ENCODE peak calls at places on chromosomes 2 and 18, in five cellular contexts. D is IMR-90, P is fibroblast of lung, T is neural progenitor cell, Q is mesendoderm. A is an unnamed sample. For H3K4me1, the result is how much of the 10 kb centered on the place peaks cover.

GRCh38 chr2:138767101-138767500 is 13.1 kb downstream of the NXPH2 start:
- DNase-seq in D (no peak), P (no peak), T (no peak), Q (no peak), A (no peak)

GRCh38 chr2:19819097-19820065 is 82.4 kb downstream of the TTC32 start:
- DNase-seq in D (peak), P (peak), T (no peak), Q (peak), A (no peak)

GRCh38 chr2:15640291-15640711 is 48.6 kb downstream of the DDX1 start:
- DNase-seq in D (peak), P (peak), T (no peak), Q (peak), A (no peak)

GRCh38 chr2:67159929-67160328 is 237.2 kb upstream of the ETAA1 start:
- DNase-seq in D (peak), P (no peak), T (no peak), Q (no peak), A (no peak)

GRCh38 chr2:179768765-179769164 is 92.6 kb downstream of the ZNF385B start:
- DNase-seq in D (peak), P (peak), T (no peak), Q (peak), A (no peak)

GRCh38 chr2:172968061-172968469 is 107.6 kb upstream of the MAP3K20 start:
- DNase-seq in D (peak), P (peak), T (no peak), Q (no peak), A (no peak)

GRCh38 chr2:239194731-239195317 is 206.0 kb downstream of the HDAC4 start:
- DNase-seq in D (no peak), P (no peak), T (no peak), Q (no peak), A (no peak)

GRCh38 chr2:239363946-239364637 is 36.7 kb downstream of the HDAC4 start:
- DNase-seq in D (no peak), P (no peak), T (no peak), Q (no peak), A (no peak)

GRCh38 chr2:228446732-228447131 is 265.2 kb upstream of the SPHKAP start:
- DNase-seq in D (no peak), P (peak), T (no peak), Q (no peak), A (no peak)

GRCh38 chr2:72134408-72134996 is 13.2 kb downstream of the CYP26B1 start:
- DNase-seq in D (no peak), P (no peak), T (no peak), Q (no peak), A (no peak)

GRCh38 chr2:176409671-176410070 is 140.4 kb downstream of the MTX2 start:
- DNase-seq in D (no peak), P (no peak), T (no peak), Q (no peak), A (no peak)

GRCh38 chr2:156512451-156512850 is 76.3 kb downstream of the GPD2 start:
- DNase-seq in D (peak), P (peak), T (no peak), Q (no peak), A (no peak)

GRCh38 chr2:221539246-221539645 is 32.9 kb downstream of the EPHA4 start:
- DNase-seq in D (no peak), P (no peak), T (no peak), Q (peak), A (no peak)

GRCh38 chr2:159066541-159067156 is 98.2 kb downstream of the TANC1 start:
- DNase-seq in D (no peak), P (no peak), T (no peak), Q (no peak), A (peak)

GRCh38 chr2:174035117-174035516 is 69.9 kb upstream of the SP3 start:
- DNase-seq in D (peak), P (no peak), T (no peak), Q (no peak), A (no peak)

GRCh38 chr2:37301408-37301807 is 23.2 kb downstream of the PRKD3 start:
- DNase-seq in D (no peak), P (no peak), T (no peak), Q (peak), A (no peak)

GRCh38 chr2:195575879-195576391 is 81.1 kb upstream of the SLC39A10 start:
- DNase-seq in D (peak), P (peak), T (peak), Q (peak), A (no peak)

GRCh38 chr2:43086451-43087221 is 139.8 kb downstream of the ZFP36L2 start:
- DNase-seq in D (peak), P (peak), T (peak), Q (peak), A (no peak)

GRCh38 chr2:191635333-191636234 is 42.4 kb upstream of the NABP1 start:
- DNase-seq in D (peak), P (peak), T (no peak), Q (peak), A (no peak)

GRCh38 chr2:175630319-175631246 is 371.5 kb downstream of the LNPK start:
- DNase-seq in D (no peak), P (no peak), T (no peak), Q (no peak), A (peak)

GRCh38 chr2:66580343-66580954 is 145.5 kb downstream of the MEIS1 start:
- DNase-seq in D (no peak), P (peak), T (no peak), Q (no peak), A (no peak)

GRCh38 chr2:1593371-1594205 is 150.7 kb downstream of the PXDN start:
- DNase-seq in D (peak), P (peak), T (peak), Q (peak), A (no peak)

GRCh38 chr2:122451040-122451439 is 695.6 kb downstream of the TSN start:
- DNase-seq in D (peak), P (peak), T (peak), Q (peak), A (no peak)

GRCh38 chr18:35680139-35680551 is 98.6 kb downstream of the GALNT1 start:
- DNase-seq in D (no peak), P (no peak), T (no peak), Q (peak), A (no peak)

GRCh38 chr18:49238433-49239042 is 221.9 kb downstream of the DYM start:
- DNase-seq in D (peak), P (peak), T (peak), Q (no peak), A (no peak)

GRCh38 chr18:38695559-38696270 is 1130.1 kb upstream of the CELF4 start:
- DNase-seq in D (no peak), P (peak), T (no peak), Q (no peak), A (no peak)

GRCh38 chr2:68767996-68768395 is 33.4 kb downstream of the ARHGAP25 start:
- DNase-seq in D (no peak), P (no peak), T (no peak), Q (no peak), A (no peak)

GRCh38 chr2:172282944-172283343 is 144.4 kb upstream of the ITGA6 start:
- DNase-seq in D (peak), P (peak), T (no peak), Q (peak), A (no peak)

GRCh38 chr2:69805887-69806286 is 23.6 kb upstream of the GMCL1 start:
- DNase-seq in D (no peak), P (no peak), T (no peak), Q (no peak), A (no peak)

GRCh38 chr2:124520953-124521352 is 495.9 kb downstream of the CNTNAP5 start:
- DNase-seq in D (no peak), P (no peak), T (peak), Q (no peak), A (no peak)

GRCh38 chr18:6504605-6505510 is 90.1 kb upstream of the L3MBTL4 start:
- DNase-seq in D (no peak), P (no peak), T (no peak), Q (peak), A (no peak)

GRCh38 chr2:181197140-181197760 is 216.8 kb downstream of the UBE2E3 start:
- DNase-seq in D (no peak), P (no peak), T (no peak), Q (no peak), A (no peak)

DNA sequence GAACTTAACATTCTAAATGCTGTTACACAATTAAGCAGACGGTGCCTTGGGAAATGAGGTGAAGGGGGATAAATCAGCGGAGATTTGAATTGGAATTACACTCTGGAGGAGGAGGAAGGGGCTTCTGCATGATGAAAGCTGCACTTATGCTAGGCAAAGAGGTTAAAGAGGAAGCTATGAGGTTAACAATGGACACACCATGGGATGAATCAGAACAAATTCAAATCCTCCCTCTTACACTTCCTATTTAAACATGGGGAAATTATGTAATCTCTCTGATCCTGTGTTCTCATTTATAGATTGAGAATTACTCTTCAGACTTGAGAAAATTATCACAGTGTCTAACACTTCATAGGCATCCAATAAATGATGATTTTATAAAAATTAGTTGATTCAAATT is 121.5 kb upstream of the SIX2 start:
- DNase-seq in D (no peak), P (no peak), T (no peak), Q (no peak), A (no peak)
- H3K4me1 ChIP-seq in D (under half), P (under half), T (under half), Q (under half), A (under half)

GRCh38 chr18:34223893-34224422 is 755 bp downstream of the NOL4 start:
- DNase-seq in D (no peak), P (no peak), T (peak), Q (no peak), A (no peak)
- H3K9ac ChIP-seq in D (no peak), P (no peak), T (no peak), Q (no peak), A (no peak)

DNA sequence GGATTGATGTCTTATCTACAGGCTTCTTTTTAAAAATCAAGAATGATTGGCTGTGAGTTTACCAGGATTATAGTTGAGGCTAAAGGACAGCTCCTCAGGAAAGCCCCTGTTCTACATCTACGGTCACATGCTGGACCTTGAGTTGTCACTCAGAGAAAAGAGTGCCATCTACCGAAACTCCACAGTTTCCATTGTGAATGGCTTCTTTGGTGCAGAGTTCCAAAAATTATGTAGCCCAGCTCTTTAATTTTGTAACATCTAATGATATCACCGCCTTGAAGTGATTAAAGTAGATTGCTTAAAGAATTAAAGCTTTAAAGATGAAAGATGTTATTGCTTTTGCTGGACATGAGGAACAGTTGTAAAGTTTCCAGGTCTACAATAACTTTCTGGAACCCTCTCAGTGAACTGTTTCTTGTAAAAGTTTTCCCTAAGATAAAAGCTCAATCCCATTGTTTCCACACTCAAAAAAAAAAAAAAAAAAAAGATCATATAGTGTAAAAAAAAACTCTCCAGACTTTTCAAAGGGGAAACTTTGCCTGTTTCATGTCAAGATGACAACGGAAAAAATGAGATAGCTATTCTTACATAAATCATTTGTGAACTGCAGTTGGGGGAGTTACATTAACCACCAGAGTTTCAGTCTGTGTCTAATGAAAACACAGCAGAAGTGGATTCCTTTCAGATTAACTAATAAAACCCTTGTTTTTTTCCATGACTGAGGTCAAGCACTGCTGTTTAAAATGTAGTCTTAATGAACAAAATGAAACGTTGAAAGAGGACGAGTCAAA is 4.3 kb downstream of the COL3A1 start:
- DNase-seq in D (peak), P (peak), T (peak), Q (peak), A (no peak)
- H3K4me3 ChIP-seq in D (peak), P (peak), T (no peak), Q (no peak), A (peak)

GRCh38 chr2:64913357-64913869 is 75.8 kb upstream of the SLC1A4 start:
- DNase-seq in D (no peak), P (no peak), T (peak), Q (peak), A (peak)
- H3K4me1 ChIP-seq in D (under half), P (under half), T (under half), Q (under half), A (under half)

DNA sequence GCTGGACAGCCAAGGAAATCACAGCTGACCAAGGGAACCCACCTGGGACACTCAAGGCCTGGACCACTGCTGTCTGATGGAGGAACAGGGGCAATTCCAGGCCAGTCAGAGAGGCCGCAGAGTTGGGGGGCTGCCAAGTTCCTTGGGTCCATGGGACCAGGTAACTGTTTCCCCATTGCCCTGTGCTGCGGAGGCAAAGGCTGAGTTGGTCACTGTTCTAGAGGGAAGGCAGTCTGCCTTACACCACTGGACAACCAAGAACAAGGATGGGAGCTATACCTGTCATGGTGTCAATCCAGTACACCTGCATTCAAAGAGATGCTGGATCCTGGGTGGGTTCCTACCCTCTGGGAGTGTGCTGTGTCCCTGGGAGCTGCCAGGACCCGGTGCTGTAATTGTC is 9.6 kb upstream of the SP140L start:
- DNase-seq in D (no peak), P (no peak), T (no peak), Q (no peak), A (no peak)
- H3K9ac ChIP-seq in D (no peak), P (no peak), T (no peak), Q (no peak), A (no peak)

DNA sequence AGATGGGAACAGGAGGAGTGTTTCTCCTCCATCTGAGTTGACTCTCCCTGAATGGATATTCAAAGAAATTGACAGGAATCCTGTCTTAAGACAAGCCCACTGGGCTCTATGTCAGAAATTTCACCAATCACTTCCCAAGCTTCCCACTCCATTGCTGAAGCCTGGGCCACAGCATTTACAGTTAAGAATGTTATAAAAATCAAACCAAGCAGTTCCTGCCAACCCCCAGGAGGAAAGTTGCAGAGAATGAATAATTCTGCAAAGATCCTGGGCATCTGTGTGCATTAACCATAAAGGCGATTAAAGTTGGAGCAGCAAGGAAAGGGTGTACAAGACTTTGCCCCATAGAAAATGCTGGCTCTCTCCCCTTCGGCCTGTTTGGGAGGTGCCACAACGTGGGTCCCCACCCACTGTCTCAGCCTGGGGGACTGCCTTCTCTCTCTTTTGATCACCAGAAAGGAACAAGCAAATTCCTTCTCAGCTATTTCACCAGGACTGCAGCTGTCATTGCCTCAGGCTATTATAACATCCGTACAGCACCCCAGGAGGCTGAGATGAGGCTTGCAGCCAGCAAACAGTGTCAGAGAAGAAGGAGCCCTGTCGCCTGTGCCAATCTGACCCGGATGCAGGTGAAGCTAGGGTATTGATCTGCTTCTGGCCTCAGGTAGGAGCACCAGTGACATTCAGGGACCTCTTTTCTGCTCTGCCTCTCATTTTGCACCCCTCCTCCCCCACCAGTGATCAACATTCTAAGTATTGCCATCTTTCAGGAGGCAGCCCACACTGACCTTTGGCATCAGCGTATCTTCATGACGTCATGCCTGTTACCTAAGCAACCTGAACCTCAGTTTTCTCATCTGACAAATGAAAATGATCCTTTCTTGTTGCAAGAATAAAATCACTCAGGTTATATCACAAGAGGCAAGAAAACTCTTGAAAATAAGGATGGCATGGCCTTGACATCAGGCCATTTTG is 219.0 kb downstream of the SH3BP4 start:
- DNase-seq in D (peak), P (peak), T (peak), Q (peak), A (no peak)
- H3K4me3 ChIP-seq in D (no peak), P (no peak), T (no peak), Q (no peak), A (no peak)

GRCh38 chr2:62221141-62221540 is 25.2 kb downstream of the B3GNT2 start:
- DNase-seq in D (peak), P (peak), T (no peak), Q (no peak), A (no peak)
- H3K4me1 ChIP-seq in D (under half), P (under half), T (under half), Q (under half), A (under half)

GRCh38 chr18:9742588-9743131 is 34.6 kb downstream of the RAB31 start:
- DNase-seq in D (peak), P (no peak), T (no peak), Q (peak), A (no peak)
- H3K9ac ChIP-seq in D (no peak), P (no peak), T (no peak), Q (no peak), A (peak)